ENCODE peak calls at places on chromosomes 4 and X, in four cellular contexts. I is HCT116, W is GM12878, E is K562. Y is an unnamed sample.
A peak's percentile ranks its signal among the peaks of the same experiment; 100 is the strongest.

GRCh38 chr4:22482250-22483127 is 33.4 kb downstream of the ADGRA3 start:
- DNase-seq in I (no peak), W (no peak), E (no peak), Y (no peak)

GRCh38 chr4:103902730-103903129 is 182.9 kb upstream of the TACR3 start:
- DNase-seq in E (no peak), I (no peak), W (no peak), Y (no peak)

GRCh38 chrX:125131146-125131545 is 188.5 kb upstream of the TEX13C start:
- DNase-seq in E (no peak), W (no peak), I (no peak), Y (peak; percentile 2)

GRCh38 chr4:143186202-143186601 is 1.5 kb downstream of the USP38 start:
- DNase-seq in E (no peak), I (no peak), W (no peak), Y (peak; percentile 37)

GRCh38 chr4:109548655-109549054 is 11.4 kb upstream of the MCUB start:
- DNase-seq in I (no peak), E (no peak), W (no peak), Y (no peak)

GRCh38 chr4:162510937-162511336 is 347.1 kb upstream of the FSTL5 start:
- DNase-seq in E (no peak), W (no peak), I (no peak), Y (no peak)

GRCh38 chr4:82865592-82865991 is 25.4 kb downstream of the SEC31A start:
- DNase-seq in W (no peak), E (no peak), I (no peak), Y (peak; percentile 27)

GRCh38 chr4:15396157-15396800 is 31.6 kb upstream of the C1QTNF7 start:
- DNase-seq in W (no peak), I (peak; percentile 34), E (peak; percentile 64), Y (peak; percentile 33)

GRCh38 chrX:43349363-43349762 is 306.7 kb upstream of the MAOA start:
- DNase-seq in E (peak; percentile 40), I (peak; percentile 28), W (peak; percentile 1), Y (peak; percentile 44)

GRCh38 chr4:44160776-44161377 is 287.7 kb downstream of the KCTD8 start:
- DNase-seq in W (no peak), E (no peak), I (no peak), Y (no peak)

GRCh38 chr4:11505225-11505971 is 76.7 kb upstream of the HS3ST1 start:
- DNase-seq in I (peak; percentile 99), W (no peak), E (no peak), Y (no peak)

GRCh38 chr4:183443609-183444148 is 757 bp upstream of the CDKN2AIP start:
- DNase-seq in I (no peak), W (no peak), E (peak; percentile 66), Y (no peak)

GRCh38 chrX:134294548-134294947 is 57.6 kb downstream of the CCDC160 start:
- DNase-seq in E (peak; percentile 5), W (no peak), I (no peak), Y (no peak)
- TF ChIP-seq CTCF in E (no peak), W (peak; percentile 6), I (peak; percentile 24), Y (no peak)

GRCh38 chr4:121594796-121595526 is 101.8 kb downstream of the ANXA5 start:
- DNase-seq in I (no peak), E (no peak), W (no peak), Y (no peak)
- TF ChIP-seq SP1 in I (no peak), E (no peak), W (no peak), Y (no peak)

DNA sequence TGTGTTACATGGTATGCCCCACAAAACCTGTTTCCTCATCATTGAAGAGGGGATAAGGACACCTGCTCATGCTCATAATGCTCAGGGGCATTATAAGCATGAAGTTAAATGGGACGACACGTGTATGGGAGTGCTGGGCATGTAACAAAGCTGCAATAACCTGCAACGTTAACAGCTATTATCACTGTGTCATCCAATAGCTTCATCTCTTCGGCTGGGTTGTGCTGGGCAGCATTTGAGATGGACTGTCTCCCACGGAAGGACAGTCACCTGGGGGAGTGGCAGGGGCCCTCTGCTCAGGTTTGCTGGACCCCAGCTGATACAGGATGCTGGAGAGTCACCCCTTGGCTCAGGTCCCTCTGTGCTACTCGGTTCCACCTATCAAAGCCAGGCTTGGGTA is 94.5 kb downstream of the NSUN7 start:
- DNase-seq in E (no peak), I (no peak), W (no peak), Y (no peak)
- TF ChIP-seq ZBTB33 in E (no peak), I (no peak), W (no peak), Y (no peak)

DNA sequence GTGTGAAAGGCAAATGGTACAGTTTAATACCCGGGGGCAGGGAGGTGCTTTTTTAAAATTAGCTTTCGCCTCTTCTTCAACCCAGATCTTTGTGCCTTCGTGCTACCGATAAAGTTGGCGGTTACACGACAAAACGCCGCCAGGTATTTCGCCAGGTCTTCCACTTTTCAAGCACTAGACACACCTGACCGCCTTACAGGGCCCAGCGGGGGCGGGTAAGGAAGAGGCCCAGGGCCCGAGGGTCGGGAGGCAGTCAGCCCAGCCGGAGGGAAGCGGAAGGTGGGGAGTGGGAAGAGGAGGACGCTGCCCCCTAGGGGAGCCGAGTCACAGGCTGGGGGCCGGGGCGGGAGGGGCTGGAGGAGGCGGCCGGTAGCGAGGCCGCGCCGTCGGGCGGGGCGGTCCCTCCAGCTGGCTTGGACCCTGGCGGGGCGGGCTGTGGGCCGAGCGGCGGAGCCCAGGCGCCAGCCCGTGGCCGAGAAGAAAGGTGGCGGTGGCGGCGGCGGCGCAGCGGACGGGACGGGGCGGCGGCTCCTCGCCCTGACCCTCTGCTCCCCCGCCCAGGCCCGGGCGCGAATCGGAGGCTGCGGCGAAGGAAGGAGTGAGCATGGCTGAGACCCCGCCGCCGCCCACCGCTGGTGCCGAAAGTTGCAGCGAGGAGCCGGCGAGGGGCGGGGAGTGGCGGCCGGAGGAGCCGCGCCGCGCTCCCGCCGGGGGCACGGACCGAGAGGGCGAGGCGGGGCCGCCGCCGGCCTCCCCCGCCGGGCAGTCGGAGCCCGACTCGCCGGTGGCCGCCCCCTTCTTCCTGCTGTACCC is 16.2 kb downstream of the UTP3 start:
- DNase-seq in W (no peak), E (peak; percentile 92), I (peak; percentile 42), Y (peak; percentile 67)
- TF ChIP-seq CTCF in W (peak; percentile 47), E (peak; percentile 62), I (peak; percentile 37), Y (peak; percentile 85)

GRCh38 chr4:37798616-37799015 is 27.9 kb upstream of the PGM2 start:
- DNase-seq in E (no peak), I (no peak), W (no peak), Y (no peak)
- TF ChIP-seq SP1 in E (no peak), I (no peak), W (no peak), Y (no peak)

GRCh38 chrX:40172169-40172979 is 74.6 kb upstream of the BCOR start:
- DNase-seq in E (peak; percentile 94), I (no peak), W (no peak), Y (no peak)
- TF ChIP-seq ZBTB33 in E (no peak), I (no peak), W (no peak), Y (peak; percentile 35)

DNA sequence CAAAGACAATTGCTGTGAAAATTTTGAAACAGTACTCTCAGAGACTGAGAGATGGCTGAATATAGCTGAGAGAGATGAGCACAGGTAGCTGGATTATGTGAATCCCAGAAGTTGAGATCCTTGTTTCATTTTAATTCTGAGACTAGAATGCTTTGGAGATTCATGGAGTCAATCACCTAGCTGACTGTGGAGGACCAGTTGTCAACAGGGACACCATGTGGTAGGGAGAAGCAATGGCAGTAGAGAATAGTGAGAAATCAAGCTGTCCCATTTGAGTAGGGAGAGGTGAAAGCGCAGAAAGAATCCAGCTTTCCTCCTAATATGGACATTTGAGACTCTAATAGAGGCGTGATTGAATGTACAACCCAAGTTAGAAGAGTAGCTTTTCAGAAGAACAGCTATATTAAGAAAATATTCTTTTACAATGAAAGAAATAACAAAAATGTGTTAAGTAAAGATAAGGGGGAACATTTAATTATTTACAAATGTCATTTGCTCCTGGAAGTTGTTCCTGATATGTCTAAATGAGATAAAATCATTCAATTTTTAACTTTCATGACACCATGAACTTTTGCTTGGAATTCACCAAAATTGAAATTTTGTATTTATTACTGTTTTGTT is 30.3 kb upstream of the GLRB start:
- DNase-seq in I (peak; percentile 46), W (no peak), E (peak; percentile 6), Y (peak; percentile 47)
- TF ChIP-seq CTCF in I (peak; percentile 67), W (peak; percentile 54), E (no peak), Y (peak; percentile 83)

GRCh38 chr4:42306221-42307109 is 90.8 kb upstream of the SHISA3 start:
- DNase-seq in E (no peak), I (no peak), W (no peak), Y (no peak)
- TF ChIP-seq SP1 in E (no peak), I (no peak), W (no peak), Y (no peak)

DNA sequence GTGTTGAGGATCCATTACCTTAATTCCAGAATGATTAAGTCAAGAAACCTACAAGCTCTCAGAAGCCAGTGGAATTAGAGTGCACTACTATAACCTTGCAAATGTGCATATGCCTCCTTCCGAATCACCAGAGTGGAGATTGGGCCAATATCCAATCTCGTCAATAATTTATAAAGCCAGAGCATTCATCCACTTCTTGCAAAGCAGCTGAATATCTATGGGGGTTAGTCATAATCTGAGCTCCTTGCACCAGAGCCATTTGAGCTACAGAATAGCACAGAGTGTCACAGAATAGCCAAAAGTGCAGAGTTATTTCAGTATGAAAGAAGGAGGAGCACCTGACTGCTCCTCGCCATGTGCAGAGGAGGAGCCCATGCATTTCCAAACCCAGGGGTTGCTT is 69.2 kb upstream of the MTM1 start:
- DNase-seq in I (no peak), W (no peak), E (no peak), Y (no peak)
- TF ChIP-seq ZBTB33 in I (no peak), W (no peak), E (no peak), Y (no peak)

DNA sequence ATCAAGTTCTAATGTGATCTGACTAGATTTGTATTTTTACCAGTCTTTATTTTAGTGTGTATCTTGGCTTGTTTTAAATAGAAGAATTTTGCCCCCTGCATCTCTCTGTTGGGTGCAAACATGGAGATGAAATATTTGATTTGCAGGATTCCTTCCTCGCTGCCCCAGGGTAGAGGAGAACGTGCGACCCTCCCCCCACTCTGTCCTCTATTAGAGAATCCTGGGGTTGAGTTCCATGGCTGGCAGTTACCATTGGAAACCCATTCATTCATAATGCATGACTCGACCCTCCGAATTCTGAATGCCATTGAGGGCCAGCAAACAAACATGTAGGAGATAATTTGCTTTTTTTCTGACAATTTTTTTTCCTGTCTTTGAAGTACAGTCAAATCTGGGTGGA is 53.7 kb downstream of the TRIM2 start:
- DNase-seq in W (no peak), E (no peak), I (no peak), Y (no peak)
- TF ChIP-seq CTCF in W (no peak), E (no peak), I (no peak), Y (no peak)

Y was measured in HepG2.